ENCODE peak calls at places on chromosomes 5 and 9, in ten cellular contexts. B is thyroid gland, T is adrenal gland, L is prostate gland, K is sigmoid colon, E is cardiac muscle cell, X is mammary epithelial cell, Z is fibroblast of lung, S is OCI-LY7, I is pancreas. Q is an unnamed sample. For H3K4me1, the result is how much of the 10 kb centered on the place peaks cover.

GRCh38 chr5:151724360-151724759 is 34.1 kb downstream of the ATOX1 start:
- DNase-seq in B (no peak), T (no peak), L (no peak), K (no peak), E (no peak), X (no peak), Z (no peak), S (no peak), I (no peak), Q (no peak)

GRCh38 chr5:175317872-175318271 is 126.1 kb downstream of the DRD1 start:
- DNase-seq in B (no peak), T (no peak), L (no peak), K (no peak), E (no peak), X (no peak), Z (no peak), S (no peak), I (no peak), Q (no peak)

GRCh38 chr9:76044420-76044819 is 153.9 kb downstream of the PCSK5 start:
- DNase-seq in B (no peak), T (no peak), L (no peak), K (no peak), E (no peak), X (no peak), Z (peak), S (no peak), I (no peak), Q (no peak)

GRCh38 chr5:80990971-80991370 is 30.8 kb downstream of the RASGRF2 start:
- DNase-seq in B (no peak), T (no peak), L (no peak), K (no peak), E (no peak), X (peak), Z (peak), S (no peak), I (no peak), Q (no peak)

GRCh38 chr9:7980691-7981289 is 181.2 kb upstream of the DMAC1 start:
- DNase-seq in B (no peak), T (no peak), L (no peak), K (no peak), E (no peak), X (no peak), Z (no peak), S (no peak), I (no peak), Q (no peak)

GRCh38 chr9:118721276-118721675 is 648.0 kb downstream of the BRINP1 start:
- DNase-seq in B (no peak), T (no peak), L (no peak), K (no peak), E (no peak), X (no peak), Z (no peak), S (no peak), I (no peak), Q (no peak)

GRCh38 chr5:10701567-10702039 is 59.4 kb downstream of the DAP start:
- DNase-seq in B (peak), T (no peak), L (peak), K (no peak), E (peak), X (no peak), Z (peak), S (peak), I (no peak), Q (no peak)

GRCh38 chr9:133351526-133351907 is 3.5 kb downstream of the RPL7A start:
- DNase-seq in B (no peak), T (no peak), L (no peak), K (no peak), E (no peak), X (no peak), Z (no peak), S (no peak), I (no peak), Q (peak)

GRCh38 chr5:122165574-122166021 is 36.3 kb downstream of the ZNF474 start:
- DNase-seq in B (no peak), T (no peak), L (no peak), K (no peak), E (no peak), X (no peak), Z (peak), S (no peak), I (no peak), Q (no peak)

GRCh38 chr9:16771352-16771751 is 99.1 kb downstream of the BNC2 start:
- DNase-seq in B (no peak), T (no peak), L (no peak), K (no peak), E (no peak), X (no peak), Z (peak), S (no peak), I (no peak), Q (no peak)

GRCh38 chr9:36881316-36882116 is 152.6 kb downstream of the PAX5 start:
- DNase-seq in B (no peak), T (no peak), L (no peak), K (peak), E (no peak), X (no peak), Z (no peak), S (no peak), I (no peak), Q (no peak)

GRCh38 chr5:14190194-14191164 is 47.3 kb downstream of the TRIO start:
- DNase-seq in B (no peak), T (peak), L (no peak), K (no peak), E (no peak), X (peak), Z (peak), S (no peak), I (no peak), Q (no peak)

GRCh38 chr5:23583081-23583480 is 75.7 kb downstream of the PRDM9 start:
- DNase-seq in B (no peak), T (no peak), L (no peak), K (no peak), E (no peak), X (no peak), Z (no peak), S (no peak), I (no peak), Q (no peak)

GRCh38 chr5:6225121-6225607 is 153.2 kb downstream of the MED10 start:
- DNase-seq in B (no peak), T (no peak), L (no peak), K (no peak), E (no peak), X (no peak), Z (no peak), S (no peak), I (no peak), Q (no peak)

GRCh38 chr5:172149073-172149472 is 39.0 kb downstream of the STK10 start:
- DNase-seq in B (no peak), T (no peak), L (no peak), K (no peak), E (no peak), X (no peak), Z (peak), S (no peak), I (no peak), Q (no peak)

GRCh38 chr5:77867194-77867691 is 91.1 kb upstream of the TBCA start:
- DNase-seq in B (no peak), T (no peak), L (no peak), K (no peak), E (no peak), X (no peak), Z (no peak), S (peak), I (no peak), Q (no peak)

GRCh38 chr5:2999926-3000325 is 248.4 kb upstream of the IRX2 start:
- DNase-seq in B (no peak), T (no peak), L (no peak), K (no peak), E (no peak), X (no peak), Z (no peak), S (no peak), I (no peak), Q (no peak)

GRCh38 chr9:112605518-112605917 is 112.4 kb downstream of the INIP start:
- DNase-seq in B (no peak), T (no peak), L (no peak), K (no peak), E (no peak), X (no peak), Z (no peak), S (no peak), I (no peak), Q (no peak)

GRCh38 chr5:149719666-149720065 is 10.4 kb upstream of the PPARGC1B start:
- DNase-seq in B (no peak), T (no peak), L (peak), K (no peak), E (peak), X (peak), Z (peak), S (no peak), I (no peak), Q (peak)

DNA sequence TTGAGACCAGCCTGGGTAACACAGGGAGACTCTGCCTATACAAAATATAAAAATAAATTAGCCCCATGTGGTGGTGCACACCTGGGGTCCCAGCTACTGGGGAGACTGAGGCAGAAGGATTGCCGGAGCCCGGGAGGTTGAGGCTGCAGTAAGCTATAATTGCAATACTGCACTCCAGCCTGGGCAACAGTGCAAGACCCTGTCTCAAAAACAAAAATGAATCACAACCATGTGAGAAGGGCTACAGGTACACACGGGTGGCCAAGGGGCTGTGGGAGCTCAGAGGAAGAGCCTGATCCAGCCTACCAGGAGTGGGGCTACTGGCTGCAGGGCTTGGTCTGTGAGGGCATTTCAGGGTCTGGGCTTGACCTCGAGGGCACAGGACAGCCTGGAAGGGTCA is 55.2 kb upstream of the STXBP1 start:
- DNase-seq in B (no peak), T (no peak), L (no peak), K (no peak), E (no peak), X (no peak), Z (no peak), S (no peak), I (no peak), Q (no peak)
- H3K4me1 ChIP-seq in B (half or more), T (half or more), L (half or more), K (half or more), E (under half), X (half or more), Z (half or more), S (under half), I (under half), Q (under half)

GRCh38 chr9:121838757-121839669 is 187.6 kb downstream of the DAB2IP start:
- DNase-seq in B (no peak), T (no peak), L (no peak), K (peak), E (no peak), X (no peak), Z (no peak), S (peak), I (no peak), Q (no peak)
- TF ChIP-seq CTCF in B (no peak), T (no peak), L (no peak), K (no peak), E (peak), X (no peak), Z (no peak), S (peak), I (no peak), Q (no peak)

GRCh38 chr9:127396808-127397721 is at the start of gene SLC2A8:
- DNase-seq in B (peak), T (peak), L (peak), K (peak), E (peak), X (peak), Z (peak), S (peak), I (peak), Q (peak)

GRCh38 chr9:127397722-127398647 is 1.0 kb downstream of the SLC2A8 start:
- DNase-seq in B (peak), T (peak), L (peak), K (peak), E (peak), X (peak), Z (peak), S (peak), I (peak), Q (peak)

GRCh38 chr9:127395491-127396252 is 1.3 kb upstream of the SLC2A8 start:
- DNase-seq in B (no peak), T (no peak), L (no peak), K (no peak), E (no peak), X (no peak), Z (peak), S (no peak), I (no peak), Q (no peak)

GRCh38 chr9:127398715-127399400 is 1.9 kb downstream of the SLC2A8 start:
- DNase-seq in B (no peak), T (no peak), L (no peak), K (peak), E (no peak), X (no peak), Z (no peak), S (no peak), I (no peak), Q (no peak)

GRCh38 chr9:127396253-127396807 is 639 bp upstream of the SLC2A8 start:
- DNase-seq in B (no peak), T (no peak), L (no peak), K (peak), E (no peak), X (no peak), Z (no peak), S (no peak), I (no peak), Q (no peak)
- H3K4me3 ChIP-seq in B (peak), T (peak), L (peak), K (peak), E (peak), X (peak), Z (peak), S (peak), I (peak), Q (peak)

DNA sequence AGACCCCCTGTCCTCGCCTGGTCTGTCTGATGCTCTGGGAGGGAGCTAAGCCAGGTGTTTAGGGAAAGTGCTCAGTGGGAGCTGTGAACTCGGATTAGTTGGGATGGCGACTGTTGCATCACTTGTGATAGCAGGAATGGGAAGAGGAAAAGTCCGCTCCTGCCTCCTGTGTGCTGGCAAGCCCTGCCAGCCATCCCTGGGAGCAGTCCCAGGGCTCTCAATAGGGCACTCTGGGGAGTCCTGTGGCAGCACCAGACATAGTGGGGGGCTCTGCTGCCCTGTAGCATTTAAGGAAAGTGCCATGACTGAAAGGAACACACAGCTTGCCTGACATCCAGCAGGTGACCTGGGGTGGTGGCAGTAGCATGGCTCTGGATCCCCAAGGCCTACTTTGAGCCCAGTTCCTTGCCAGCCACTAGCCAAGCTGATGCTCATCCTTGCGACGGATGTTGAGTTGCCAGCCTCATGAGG is 81.5 kb downstream of the AMBP start:
- DNase-seq in B (no peak), T (no peak), L (no peak), K (no peak), E (no peak), X (no peak), Z (no peak), S (no peak), I (peak), Q (no peak)
- H3K4me1 ChIP-seq in B (under half), T (under half), L (under half), K (under half), E (under half), X (under half), Z (under half), S (under half), I (under half), Q (under half)

GRCh38 chr5:59640411-59640810 is 253.1 kb downstream of the PDE4D start:
- DNase-seq in B (no peak), T (no peak), L (no peak), K (no peak), E (peak), X (no peak), Z (peak), S (no peak), I (no peak), Q (no peak)
- TF ChIP-seq CTCF in B (no peak), T (no peak), L (no peak), K (no peak), E (no peak), X (no peak), Z (no peak), S (no peak), I (no peak), Q (no peak)

DNA sequence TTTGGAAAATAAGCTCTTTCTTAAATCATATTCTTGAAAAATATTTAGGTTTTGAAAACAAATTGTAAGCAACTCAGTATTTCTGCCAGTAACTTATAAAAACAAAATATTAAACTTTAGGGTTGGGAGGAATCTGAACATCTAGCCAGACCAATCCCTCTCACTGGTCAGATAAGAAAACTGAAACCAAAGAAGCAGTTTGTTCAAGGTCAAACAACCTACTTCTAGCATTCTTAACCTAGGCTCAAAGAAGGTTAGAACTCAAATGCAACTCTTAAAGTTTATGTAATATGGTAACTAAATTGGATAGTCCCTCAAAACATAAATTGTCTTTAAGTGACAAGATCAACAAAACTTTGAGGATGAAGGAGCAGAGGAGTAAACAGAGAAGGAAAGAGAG is 374.9 kb upstream of the TNC start:
- DNase-seq in B (no peak), T (no peak), L (no peak), K (no peak), E (no peak), X (no peak), Z (no peak), S (no peak), I (no peak), Q (no peak)
- H3K4me3 ChIP-seq in B (no peak), T (no peak), L (no peak), K (no peak), E (no peak), X (no peak), Z (no peak), S (no peak), I (no peak), Q (no peak)

GRCh38 chr9:129027224-129027684 is 877 bp downstream of the SH3GLB2 start:
- DNase-seq in B (peak), T (no peak), L (no peak), K (no peak), E (no peak), X (peak), Z (no peak), S (peak), I (no peak), Q (no peak)

GRCh38 chr9:129028192-129028966 is at the start of gene SH3GLB2:
- DNase-seq in B (peak), T (peak), L (peak), K (peak), E (peak), X (peak), Z (peak), S (peak), I (peak), Q (peak)

GRCh38 chr9:129027685-129028191 is 393 bp downstream of the SH3GLB2 start:
- DNase-seq in B (peak), T (no peak), L (no peak), K (peak), E (no peak), X (peak), Z (peak), S (peak), I (no peak), Q (peak)

GRCh38 chr9:129023908-129024233 is 4.3 kb downstream of the SH3GLB2 start:
- DNase-seq in B (no peak), T (no peak), L (no peak), K (no peak), E (no peak), X (no peak), Z (no peak), S (no peak), I (no peak), Q (no peak)

DNA sequence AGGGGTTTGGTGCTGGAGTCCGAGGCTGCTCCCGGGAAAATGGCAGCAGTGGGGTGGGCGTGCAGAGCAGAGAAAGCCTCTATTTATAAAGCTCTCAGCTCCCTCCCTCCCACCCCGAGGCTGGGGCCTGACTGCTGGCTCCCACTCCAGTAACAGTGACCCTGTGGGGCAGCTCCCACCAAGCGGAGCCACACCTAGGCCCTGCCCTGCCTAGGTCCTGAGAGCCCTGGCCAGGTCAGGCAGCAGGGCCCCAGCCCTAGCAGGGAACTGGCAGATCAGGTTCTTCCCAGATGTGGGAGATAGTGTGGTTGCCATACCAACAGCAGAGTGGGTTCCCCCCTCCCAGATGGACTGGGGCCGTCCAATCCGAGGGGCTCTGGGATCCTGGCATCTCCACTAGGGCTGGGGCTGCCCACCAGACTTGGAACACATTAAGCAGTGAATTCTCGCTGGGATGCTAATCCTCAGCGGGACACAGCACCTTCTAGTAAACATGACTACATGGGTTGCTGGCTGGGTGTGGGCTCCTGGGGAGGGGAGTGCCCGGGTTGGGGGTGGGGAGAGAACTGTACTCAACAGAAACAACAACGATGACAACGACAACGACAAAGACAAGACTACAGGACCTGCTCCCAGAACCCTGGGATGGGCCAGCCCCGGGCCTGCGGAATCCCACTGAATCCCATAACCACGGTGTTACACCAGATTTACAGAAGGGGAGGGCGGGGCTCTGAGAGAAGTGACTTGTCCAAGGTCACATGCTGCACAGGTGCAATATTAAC is 1.5 kb downstream of the SH3GLB2 start:
- DNase-seq in B (peak), T (no peak), L (peak), K (no peak), E (peak), X (peak), Z (peak), S (peak), I (peak), Q (peak)
- H3K4me1 ChIP-seq in B (under half), T (under half), L (under half), K (under half), E (under half), X (under half), Z (under half), S (under half), I (under half), Q (under half)

GRCh38 chr9:84310903-84311302 is 29.7 kb downstream of the SLC28A3 start:
- DNase-seq in B (no peak), T (no peak), L (no peak), K (no peak), E (no peak), X (no peak), Z (no peak), S (no peak), I (no peak), Q (no peak)

GRCh38 chr9:84314306-84314705 is 26.3 kb downstream of the SLC28A3 start:
- DNase-seq in B (no peak), T (no peak), L (no peak), K (no peak), E (no peak), X (no peak), Z (no peak), S (no peak), I (no peak), Q (no peak)

GRCh38 chr9:84317563-84317962 is 23.0 kb downstream of the SLC28A3 start:
- DNase-seq in B (no peak), T (no peak), L (no peak), K (no peak), E (no peak), X (no peak), Z (no peak), S (no peak), I (no peak), Q (no peak)

DNA sequence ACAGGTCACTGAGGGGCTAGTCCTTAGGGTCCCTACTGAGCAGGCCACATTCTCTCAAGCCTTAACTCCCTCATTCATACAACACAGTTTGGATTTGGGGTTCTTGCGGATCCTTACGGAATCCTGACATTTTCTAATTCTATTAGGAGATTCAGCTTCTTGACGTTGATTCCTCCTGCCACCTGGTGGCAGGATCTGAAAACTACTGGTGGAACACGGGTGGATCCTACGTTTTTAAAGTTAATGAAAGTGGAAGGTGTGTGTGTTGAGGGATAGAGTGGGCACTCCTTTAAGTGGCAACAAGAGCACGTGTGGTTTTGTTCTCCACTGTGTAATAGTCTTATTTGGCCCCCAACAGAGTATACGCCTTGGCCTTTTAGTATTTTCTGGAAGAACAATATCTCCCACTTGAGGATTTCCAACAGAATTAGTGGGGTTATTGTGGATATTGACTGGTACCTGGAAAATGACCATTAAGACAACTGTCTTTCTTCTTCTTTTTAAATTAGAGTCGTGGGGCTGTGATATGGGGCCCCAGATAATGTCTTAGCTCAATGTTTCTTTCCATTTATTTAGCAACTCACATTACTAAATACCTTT is 25.2 kb downstream of the SLC28A3 start:
- DNase-seq in B (peak), T (peak), L (peak), K (no peak), E (peak), X (peak), Z (peak), S (peak), I (peak), Q (no peak)
- TF ChIP-seq CTCF in B (peak), T (peak), L (peak), K (peak), E (peak), X (peak), Z (peak), S (peak), I (peak), Q (peak)